ENCODE peak calls at places on chromosomes 12 and 14, in four cellular contexts. One of them, this sample, is unnamed.

GRCh38 chr12:39176376-39176775 is 266.5 kb downstream of the KIF21A start:
- DNase-seq in transverse colon: no peak
- DNase-seq in GM10248: no peak
- DNase-seq in testis: no peak
- DNase-seq in this sample: no peak

GRCh38 chr14:36367985-36368774 is 47.7 kb upstream of the MBIP start:
- DNase-seq in GM10248: no peak
- DNase-seq in testis: no peak
- DNase-seq in transverse colon: no peak
- DNase-seq in this sample: no peak

GRCh38 chr14:55373784-55374725 is 37.6 kb downstream of the ATG14 start:
- DNase-seq in testis: no peak
- DNase-seq in transverse colon: no peak
- DNase-seq in GM10248: peak
- DNase-seq in this sample: no peak

GRCh38 chr12:130806574-130806973 is 32.5 kb downstream of the STX2 start:
- DNase-seq in testis: no peak
- DNase-seq in transverse colon: no peak
- DNase-seq in GM10248: no peak
- DNase-seq in this sample: no peak

GRCh38 chr14:74571901-74572828 is 39.9 kb downstream of the LTBP2 start:
- DNase-seq in transverse colon: peak
- DNase-seq in testis: peak
- DNase-seq in GM10248: no peak
- DNase-seq in this sample: peak

GRCh38 chr12:45130881-45131281 is 80.0 kb upstream of the DBX2 start:
- DNase-seq in testis: peak
- DNase-seq in GM10248: peak
- DNase-seq in transverse colon: peak
- DNase-seq in this sample: peak

GRCh38 chr14:78448483-78449094 is 278.4 kb downstream of the NRXN3 start:
- DNase-seq in GM10248: peak
- DNase-seq in testis: peak
- DNase-seq in transverse colon: peak
- DNase-seq in this sample: peak

GRCh38 chr12:109385339-109386078 is 37.8 kb downstream of the MYO1H start:
- DNase-seq in transverse colon: no peak
- DNase-seq in GM10248: peak
- DNase-seq in testis: peak
- DNase-seq in this sample: no peak

GRCh38 chr14:30679032-30679431 is 56.9 kb downstream of the SCFD1 start:
- DNase-seq in testis: no peak
- DNase-seq in transverse colon: no peak
- DNase-seq in GM10248: no peak
- DNase-seq in this sample: no peak

GRCh38 chr12:45200497-45201043 is 15.3 kb upstream of the ANO6 start:
- DNase-seq in GM10248: no peak
- DNase-seq in transverse colon: no peak
- DNase-seq in testis: no peak
- DNase-seq in this sample: no peak

DNA sequence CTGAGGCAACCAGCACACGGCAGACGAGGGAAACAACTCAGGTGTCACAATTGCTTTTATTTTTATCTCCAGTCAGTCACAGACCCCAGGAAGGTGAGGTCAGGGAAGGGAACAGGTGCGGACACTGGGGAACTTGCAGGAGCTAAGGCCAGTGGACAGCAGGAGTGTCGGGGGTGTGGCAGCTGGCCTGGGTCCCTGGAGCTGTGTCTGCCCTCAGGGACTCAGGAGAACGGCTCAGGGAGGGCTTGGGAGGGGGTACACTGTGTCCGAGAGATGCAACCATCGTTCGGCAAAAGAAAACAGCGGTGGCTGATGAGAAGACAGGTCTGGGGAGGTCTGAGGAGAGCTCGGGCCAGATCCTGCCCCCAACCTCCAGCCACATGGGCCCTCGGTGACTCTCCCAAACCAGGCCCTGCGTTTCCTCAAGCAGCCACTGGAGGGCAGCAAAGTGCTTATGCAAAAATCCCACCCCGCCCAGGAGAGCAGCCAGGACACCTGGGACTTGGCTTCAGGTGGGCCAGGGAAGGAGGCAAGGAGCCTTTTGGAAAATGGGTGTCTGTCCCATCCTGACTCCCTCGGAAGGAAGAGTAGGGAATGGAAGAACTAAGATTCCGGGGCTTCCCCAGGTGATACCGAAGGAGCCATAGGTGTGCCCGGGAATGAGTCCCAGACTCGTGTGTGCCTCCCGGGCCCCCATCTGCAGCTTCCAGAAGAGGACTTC is 24.1 kb upstream of the BCDIN3D start:
- DNase-seq in testis: peak
- DNase-seq in transverse colon: peak
- DNase-seq in GM10248: peak
- DNase-seq in this sample: peak
- TF ChIP-seq CTCF in testis: peak
- TF ChIP-seq CTCF in transverse colon: peak
- TF ChIP-seq CTCF in GM10248: peak
- TF ChIP-seq CTCF in this sample: peak

GRCh38 chr14:68193970-68194634 is 374.5 kb downstream of the RAD51B start:
- DNase-seq in GM10248: no peak
- DNase-seq in transverse colon: no peak
- DNase-seq in testis: no peak
- DNase-seq in this sample: no peak

GRCh38 chr14:68195126-68195525 is 375.5 kb downstream of the RAD51B start:
- DNase-seq in GM10248: no peak
- DNase-seq in transverse colon: no peak
- DNase-seq in testis: no peak
- DNase-seq in this sample: no peak

GRCh38 chr14:68190032-68190431 is 370.5 kb downstream of the RAD51B start:
- DNase-seq in GM10248: no peak
- DNase-seq in testis: no peak
- DNase-seq in transverse colon: no peak
- DNase-seq in this sample: no peak

GRCh38 chr14:68191567-68192321 is 372.2 kb downstream of the RAD51B start:
- DNase-seq in testis: no peak
- DNase-seq in GM10248: no peak
- DNase-seq in transverse colon: no peak
- DNase-seq in this sample: no peak

GRCh38 chr14:68192935-68193334 is 373.4 kb downstream of the RAD51B start:
- DNase-seq in transverse colon: no peak
- DNase-seq in GM10248: no peak
- DNase-seq in testis: no peak
- DNase-seq in this sample: no peak
- TF ChIP-seq CTCF in transverse colon: no peak
- TF ChIP-seq CTCF in GM10248: no peak
- TF ChIP-seq CTCF in testis: no peak
- TF ChIP-seq CTCF in this sample: no peak

DNA sequence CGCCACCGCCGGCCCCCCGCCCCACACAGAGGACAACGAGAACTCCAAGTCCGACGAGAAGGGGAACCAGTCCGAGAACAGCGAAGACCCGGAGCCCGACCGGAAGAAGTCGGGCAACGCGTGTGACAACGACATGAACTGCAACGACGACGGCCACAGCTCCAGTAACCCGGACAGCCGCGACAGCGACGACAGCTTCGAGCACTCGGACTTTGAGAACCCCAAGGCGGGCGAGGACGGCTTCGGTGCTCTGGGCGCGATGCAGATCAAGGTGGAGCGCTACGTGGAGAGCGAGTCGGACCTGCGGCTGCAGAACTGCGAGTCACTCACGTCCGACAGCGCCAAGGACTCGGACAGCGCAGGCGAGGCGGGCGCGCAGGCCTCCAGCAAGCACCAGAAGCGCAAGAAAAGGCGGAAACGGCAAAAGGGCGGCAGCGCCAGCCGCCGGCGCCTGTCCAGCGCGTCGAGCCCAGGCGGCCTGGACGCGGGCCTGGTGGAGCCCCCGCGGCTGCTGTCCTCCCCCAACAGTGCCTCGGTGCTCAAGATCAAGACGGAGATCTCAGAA is 151.1 kb downstream of the EGLN3 start:
- DNase-seq in testis: no peak
- DNase-seq in GM10248: no peak
- DNase-seq in transverse colon: no peak
- DNase-seq in this sample: no peak
- TF ChIP-seq CTCF in testis: no peak
- TF ChIP-seq CTCF in GM10248: no peak
- TF ChIP-seq CTCF in transverse colon: no peak
- TF ChIP-seq CTCF in this sample: no peak

GRCh38 chr12:47071241-47071852 is 8.1 kb upstream of the PCED1B start:
- DNase-seq in transverse colon: no peak
- DNase-seq in testis: no peak
- DNase-seq in GM10248: no peak
- DNase-seq in this sample: no peak
- TF ChIP-seq CTCF in transverse colon: no peak
- TF ChIP-seq CTCF in testis: peak
- TF ChIP-seq CTCF in GM10248: peak
- TF ChIP-seq CTCF in this sample: peak

GRCh38 chr14:93212432-93212831 is 5.4 kb downstream of the UBR7 start:
- DNase-seq in GM10248: peak
- DNase-seq in transverse colon: no peak
- DNase-seq in testis: no peak
- DNase-seq in this sample: no peak

GRCh38 chr14:93206793-93207467 is at the start of the genes GON7 and UBR7:
- DNase-seq in GM10248: peak
- DNase-seq in testis: peak
- DNase-seq in transverse colon: peak
- DNase-seq in this sample: peak

GRCh38 chr14:93207468-93208308 is 632 bp downstream of the UBR7 start:
- DNase-seq in GM10248: peak
- DNase-seq in transverse colon: no peak
- DNase-seq in testis: peak
- DNase-seq in this sample: peak
- TF ChIP-seq CTCF in GM10248: peak
- TF ChIP-seq CTCF in transverse colon: no peak
- TF ChIP-seq CTCF in testis: no peak
- TF ChIP-seq CTCF in this sample: peak

GRCh38 chr14:81062816-81063215 is 107.4 kb downstream of the TSHR start:
- DNase-seq in testis: no peak
- DNase-seq in GM10248: no peak
- DNase-seq in transverse colon: no peak
- DNase-seq in this sample: no peak
- TF ChIP-seq CTCF in testis: no peak
- TF ChIP-seq CTCF in GM10248: no peak
- TF ChIP-seq CTCF in transverse colon: no peak
- TF ChIP-seq CTCF in this sample: peak

GRCh38 chr14:58151701-58152568 is at the start of gene ARMH4:
- DNase-seq in GM10248: peak
- DNase-seq in transverse colon: peak
- DNase-seq in testis: peak
- DNase-seq in this sample: peak
- TF ChIP-seq CTCF in GM10248: peak
- TF ChIP-seq CTCF in transverse colon: no peak
- TF ChIP-seq CTCF in testis: no peak
- TF ChIP-seq CTCF in this sample: peak